ENCODE peak calls at places on chromosomes 11 and 22, in five cellular contexts. T, K, Z, W and N are unnamed samples.

GRCh38 chr11:36394056-36394455 is 98.0 kb downstream of the PRR5L start:
- DNase-seq in T (peak), K (no peak), Z (no peak), W (no peak), N (no peak)

GRCh38 chr11:92276773-92277172 is 52.2 kb downstream of the FAT3 start:
- DNase-seq in T (no peak), K (no peak), Z (peak), W (no peak), N (no peak)

GRCh38 chr11:111414267-111414931 is 35.3 kb upstream of the POU2AF1 start:
- DNase-seq in T (no peak), K (no peak), Z (no peak), W (no peak), N (no peak)

GRCh38 chr11:123429336-123429735 is 733 bp upstream of the GRAMD1B start:
- DNase-seq in T (no peak), K (no peak), Z (peak), W (no peak), N (no peak)

GRCh38 chr11:2804189-2804588 is 81.4 kb downstream of the CDKN1C start:
- DNase-seq in T (no peak), K (no peak), Z (no peak), W (no peak), N (no peak)

GRCh38 chr11:79189604-79190003 is 251.2 kb downstream of the TENM4 start:
- DNase-seq in T (no peak), K (no peak), Z (no peak), W (no peak), N (peak)

GRCh38 chr11:101436511-101437142 is 147.2 kb downstream of the TRPC6 start:
- DNase-seq in T (no peak), K (peak), Z (peak), W (peak), N (peak)

GRCh38 chr11:44877908-44878459 is 72.7 kb downstream of the TP53I11 start:
- DNase-seq in T (no peak), K (no peak), Z (no peak), W (peak), N (peak)

GRCh38 chr11:123822591-123822990 is 16.4 kb upstream of the OR6M1 start:
- DNase-seq in T (no peak), K (no peak), Z (no peak), W (no peak), N (no peak)

GRCh38 chr22:43435851-43436535 is 24.2 kb downstream of the MPPED1 start:
- DNase-seq in T (no peak), K (no peak), Z (no peak), W (no peak), N (peak)

GRCh38 chr22:29018293-29019189 is 43.1 kb downstream of the C22orf31 start:
- DNase-seq in T (no peak), K (no peak), Z (no peak), W (no peak), N (no peak)

GRCh38 chr22:41289681-41290080 is 3.7 kb upstream of the RANGAP1 start:
- DNase-seq in T (no peak), K (no peak), Z (peak), W (no peak), N (no peak)

GRCh38 chr22:24184057-24184798 is 2.9 kb downstream of the SUSD2 start:
- DNase-seq in T (no peak), K (no peak), Z (no peak), W (no peak), N (no peak)

GRCh38 chr11:20739004-20739612 is 69.7 kb downstream of the NELL1 start:
- DNase-seq in T (no peak), K (no peak), Z (no peak), W (no peak), N (peak)

GRCh38 chr11:58582437-58582836 is 3.6 kb downstream of the ZFP91 start:
- DNase-seq in T (no peak), K (no peak), Z (no peak), W (no peak), N (no peak)

GRCh38 chr11:18791175-18792065 is at the start of gene PTPN5:
- DNase-seq in T (no peak), K (no peak), Z (peak), W (no peak), N (peak)

GRCh38 chr11:23540101-23540561 is 679.9 kb upstream of the CCDC179 start:
- DNase-seq in T (no peak), K (peak), Z (peak), W (peak), N (peak)

GRCh38 chr11:17267576-17267975 is 9.0 kb upstream of the NUCB2 start:
- DNase-seq in T (no peak), K (no peak), Z (peak), W (no peak), N (no peak)

GRCh38 chr11:111797145-111797581 is 31.0 kb upstream of the PPP2R1B start:
- DNase-seq in T (no peak), K (peak), Z (peak), W (peak), N (peak)

GRCh38 chr22:36385491-36386350 is 2.0 kb downstream of the MYH9 start:
- DNase-seq in T (peak), K (no peak), Z (peak), W (peak), N (peak)

GRCh38 chr11:100574894-100575769 is 112.0 kb upstream of the ARHGAP42 start:
- DNase-seq in T (no peak), K (no peak), Z (peak), W (peak), N (peak)

GRCh38 chr11:122023614-122024250 is 92.3 kb downstream of the BLID start:
- DNase-seq in T (no peak), K (no peak), Z (peak), W (peak), N (no peak)